ENCODE peak calls at places on chromosomes 13 and 19, in nine cellular contexts. X, H, Z, J, G, D, L, V and B are unnamed samples.

GRCh38 chr19:1267441-1268391 is 1.4 kb upstream of the CIRBP start:
- DNase-seq in D (no peak), V (no peak), G (peak; percentile 41), J (peak; percentile 67), L (no peak), H (no peak), Z (no peak), X (peak; percentile 70), B (no peak)

GRCh38 chr19:47275866-47276461 is 1.3 kb downstream of the INAFM1 start:
- DNase-seq in V (no peak), D (no peak), L (no peak), G (no peak), X (peak; percentile 53), J (peak; percentile 73), Z (no peak), H (no peak), B (no peak)

GRCh38 chr19:35352448-35353304 is 5.0 kb downstream of the FFAR1 start:
- DNase-seq in H (peak; percentile 48), J (peak; percentile 75), Z (peak; percentile 71), D (no peak), V (peak; percentile 85), L (peak; percentile 80), G (no peak), X (peak; percentile 90), B (no peak)

GRCh38 chr13:67299731-67300130 is 69.6 kb upstream of the PCDH9 start:
- DNase-seq in D (no peak), H (no peak), G (no peak), X (no peak), V (no peak), Z (no peak), J (no peak), L (no peak), B (no peak)

GRCh38 chr13:33090755-33091454 is 74.7 kb downstream of the KL start:
- DNase-seq in V (no peak), J (no peak), X (no peak), Z (no peak), L (no peak), D (no peak), H (no peak), G (no peak), B (no peak)

GRCh38 chr13:45456196-45456972 is 8.4 kb upstream of the COG3 start:
- DNase-seq in D (no peak), V (no peak), L (no peak), J (no peak), H (no peak), G (no peak), Z (no peak), X (no peak), B (no peak)

GRCh38 chr19:56309511-56310185 is 5.0 kb downstream of the ZSCAN5A start:
- DNase-seq in X (peak; percentile 94), L (peak; percentile 49), D (no peak), G (peak; percentile 47), V (peak; percentile 80), Z (no peak), H (peak; percentile 7), J (peak; percentile 51), B (no peak)

GRCh38 chr13:37716796-37717195 is 118.2 kb upstream of the POSTN start:
- DNase-seq in G (no peak), Z (no peak), D (no peak), J (no peak), H (no peak), V (no peak), X (no peak), L (no peak), B (no peak)

GRCh38 chr19:38033658-38034150 is 126.7 kb downstream of the SIPA1L3 start:
- DNase-seq in J (no peak), V (no peak), G (no peak), D (no peak), Z (no peak), L (no peak), X (peak; percentile 70), H (no peak), B (no peak)

GRCh38 chr13:67091603-67092002 is 138.5 kb downstream of the PCDH9 start:
- DNase-seq in L (no peak), Z (no peak), H (no peak), G (no peak), D (no peak), X (no peak), V (no peak), J (no peak), B (no peak)

GRCh38 chr13:90389537-90389936 is 958.0 kb upstream of the MIR17HG start:
- DNase-seq in X (no peak), H (no peak), V (no peak), Z (no peak), L (no peak), D (no peak), G (no peak), J (no peak), B (no peak)

GRCh38 chr13:90382425-90382824 is 965.1 kb upstream of the MIR17HG start:
- DNase-seq in G (no peak), L (no peak), V (no peak), H (no peak), J (no peak), D (no peak), Z (no peak), X (no peak), B (no peak)

GRCh38 chr13:90386090-90386489 is 961.4 kb upstream of the MIR17HG start:
- DNase-seq in G (no peak), J (no peak), H (no peak), V (no peak), Z (no peak), D (no peak), X (no peak), L (no peak), B (no peak)
- H3K27ac ChIP-seq in G (no peak overlapping the region), J (no peak overlapping the region), H (no peak overlapping the region), V (no peak overlapping the region), Z (no peak overlapping the region), D (no peak overlapping the region), X (no peak overlapping the region), L (no peak overlapping the region), B (no peak overlapping the region)

DNA sequence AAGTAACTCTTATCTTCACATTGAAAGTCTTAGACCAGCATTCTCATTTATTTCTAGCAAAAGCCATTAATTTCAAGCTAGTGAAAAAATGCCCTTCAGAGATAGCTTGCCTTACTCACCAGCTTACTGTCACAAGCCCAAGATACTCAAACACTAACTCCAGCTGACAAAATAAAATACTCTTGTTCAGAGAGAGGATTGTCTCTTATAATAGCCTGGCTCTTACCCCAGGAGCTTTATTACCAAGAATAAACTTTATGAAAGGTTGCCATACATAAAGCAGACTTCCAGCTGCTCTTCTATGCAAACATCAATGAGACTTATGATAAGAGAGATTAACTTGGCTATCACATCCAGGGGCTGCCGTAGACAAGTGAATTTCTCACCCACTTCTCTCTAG is 53.6 kb downstream of the XPO4 start:
- DNase-seq in J (no peak), D (no peak), V (no peak), L (no peak), H (no peak), Z (no peak), X (no peak), G (no peak), B (no peak)
- H3K27ac ChIP-seq in J (no peak overlapping the region), D (no peak overlapping the region), V (no peak overlapping the region), L (no peak overlapping the region), H (no peak overlapping the region), Z (no peak overlapping the region), X (peak overlapping the region; percentile 66), G (no peak overlapping the region), B (no peak overlapping the region)

DNA sequence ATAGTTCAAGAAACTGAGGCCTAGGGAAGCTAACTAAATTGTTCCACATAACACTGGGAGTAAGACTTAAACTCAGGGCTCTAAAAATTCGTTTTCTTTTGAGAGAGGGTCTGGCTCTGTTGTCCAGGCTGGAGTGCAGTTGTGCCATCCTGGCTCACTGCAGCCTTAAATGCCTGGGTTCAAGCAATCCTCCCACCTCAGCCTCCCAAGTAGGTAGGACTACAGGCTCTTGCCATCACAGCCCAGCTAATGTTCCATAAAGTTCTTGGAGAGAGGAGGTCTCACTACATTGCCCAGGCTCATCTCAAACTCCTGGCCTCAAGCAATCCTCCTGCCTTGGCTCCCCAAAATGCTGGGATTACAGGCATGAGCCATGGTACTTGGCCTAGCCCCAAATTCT is 10.7 kb downstream of the ZMYM5 start:
- DNase-seq in J (no peak), H (no peak), Z (no peak), L (no peak), D (no peak), X (no peak), V (no peak), G (no peak), B (no peak)
- H3K27ac ChIP-seq in J (no peak overlapping the region), H (no peak overlapping the region), Z (no peak overlapping the region), L (no peak overlapping the region), D (no peak overlapping the region), X (no peak overlapping the region), V (no peak overlapping the region), G (no peak overlapping the region), B (no peak overlapping the region)

DNA sequence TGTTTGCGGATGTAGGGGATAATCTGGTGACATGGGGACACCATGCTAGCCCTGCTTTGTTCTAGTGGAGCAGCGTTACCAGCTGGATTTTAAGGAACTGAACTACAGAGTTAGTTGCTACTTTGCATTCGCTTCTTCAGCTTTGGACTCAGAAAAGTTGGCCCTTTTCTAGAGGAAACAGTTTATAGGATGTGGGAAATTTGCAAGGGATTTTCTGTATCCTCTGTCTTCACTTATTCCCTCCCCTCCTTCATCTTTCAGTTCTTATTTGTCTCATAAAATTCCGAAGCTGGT is 2.1 kb downstream of the GATAD2A start:
- DNase-seq in J (no peak), L (no peak), X (no peak), D (no peak), V (no peak), Z (no peak), H (no peak), G (no peak), B (no peak)
- H3K27ac ChIP-seq in J (no peak overlapping the region), L (peak overlapping the region; percentile 79), X (no peak overlapping the region), D (no peak overlapping the region), V (no peak overlapping the region), Z (no peak overlapping the region), H (no peak overlapping the region), G (peak overlapping the region; percentile 83), B (peak overlapping the region; percentile 92)

GRCh38 chr19:4988770-4989251 is 19.9 kb downstream of the KDM4B start:
- DNase-seq in X (peak; percentile 78), D (peak; percentile 80), Z (no peak), J (peak; percentile 74), V (no peak), G (no peak), H (no peak), L (peak; percentile 39), B (no peak)
- H3K27ac ChIP-seq in X (peak overlapping the region; percentile 42), D (peak overlapping the region; percentile 69), Z (peak overlapping the region; percentile 31), J (no peak overlapping the region), V (peak overlapping the region; percentile 67), G (no peak overlapping the region), H (no peak overlapping the region), L (peak overlapping the region; percentile 4), B (no peak overlapping the region)